ENCODE peak calls at places on chromosomes 6 and 20, in six cellular contexts. S is midbrain, D is astrocyte of the spinal cord, U is amygdala, X is NCI-H460, P is posterior vena cava. H is an unnamed sample.
A peak's percentile ranks its signal among the peaks of the same experiment; 100 is the strongest.

GRCh38 chr6:138404666-138405337 is 779 bp downstream of the HEBP2 start:
- DNase-seq in P (peak; percentile 82), S (peak; percentile 34), D (peak; percentile 28), U (no peak), X (no peak), H (no peak)

GRCh38 chr20:16391003-16391402 is 182.2 kb downstream of the KIF16B start:
- DNase-seq in X (no peak), P (no peak), D (no peak), S (no peak), U (no peak), H (no peak)

GRCh38 chr20:31863296-31864085 is 6.8 kb downstream of the DUSP15 start:
- DNase-seq in S (no peak), P (peak; percentile 38), D (no peak), U (no peak), X (no peak), H (no peak)

GRCh38 chr20:22099348-22099747 is 393.9 kb downstream of the PAX1 start:
- DNase-seq in S (no peak), X (no peak), U (no peak), P (no peak), D (no peak), H (no peak)

GRCh38 chr6:155084431-155085123 is 89.5 kb downstream of the TIAM2 start:
- DNase-seq in U (no peak), S (no peak), X (no peak), D (peak; percentile 39), P (no peak), H (peak; percentile 61)

GRCh38 chr20:58070664-58071499 is 157.6 kb downstream of the ANKRD60 start:
- DNase-seq in S (no peak), P (no peak), D (no peak), U (no peak), X (no peak), H (no peak)

GRCh38 chr6:40347571-40348011 is 239.6 kb downstream of the LRFN2 start:
- DNase-seq in X (no peak), S (no peak), U (no peak), D (no peak), P (no peak), H (no peak)

GRCh38 chr6:7906741-7907140 is 3.8 kb downstream of the TXNDC5 start:
- DNase-seq in P (no peak), D (no peak), X (no peak), S (no peak), U (no peak), H (no peak)

GRCh38 chr6:147642458-147642857 is 134.0 kb downstream of the SAMD5 start:
- DNase-seq in X (peak; percentile 12), S (no peak), D (peak; percentile 65), U (no peak), P (no peak), H (peak; percentile 70)

GRCh38 chr6:168000198-168001036 is 2.9 kb downstream of the KIF25 start:
- DNase-seq in D (no peak), U (no peak), X (no peak), P (no peak), S (no peak), H (no peak)

GRCh38 chr6:97995158-97995557 is 712.1 kb upstream of the MMS22L start:
- DNase-seq in P (no peak), D (no peak), U (no peak), X (no peak), S (no peak), H (no peak)

GRCh38 chr6:42352856-42353564 is 98.7 kb downstream of the TRERF1 start:
- DNase-seq in X (no peak), U (no peak), S (no peak), D (peak; percentile 62), P (peak; percentile 35), H (peak; percentile 32)

GRCh38 chr6:21381336-21381963 is 212.1 kb upstream of the SOX4 start:
- DNase-seq in U (no peak), P (no peak), D (no peak), S (no peak), X (no peak), H (no peak)

GRCh38 chr6:118284736-118285360 is 263.2 kb upstream of the PLN start:
- DNase-seq in P (no peak), D (peak; percentile 24), S (peak; percentile 36), U (no peak), X (no peak), H (peak; percentile 46)

GRCh38 chr6:136127856-136128255 is 122.3 kb downstream of the MTFR2 start:
- DNase-seq in D (no peak), X (peak; percentile 73), S (no peak), U (no peak), P (no peak), H (peak; percentile 51)

GRCh38 chr6:158043586-158044524 is 62.2 kb downstream of the SYNJ2 start:
- DNase-seq in S (no peak), P (peak; percentile 80), U (no peak), D (no peak), X (no peak), H (peak; percentile 54)

GRCh38 chr20:63519765-63520593 is 586 bp upstream of the PPDPF start:
- DNase-seq in P (peak; percentile 89), S (peak; percentile 56), U (no peak), D (peak; percentile 23), X (no peak), H (peak; percentile 79)

GRCh38 chr6:149473080-149474052 is 11.4 kb downstream of the ZC3H12D start:
- DNase-seq in S (no peak), X (peak; percentile 46), U (no peak), D (peak; percentile 41), P (peak; percentile 58), H (peak; percentile 72)

GRCh38 chr6:47737406-47737805 is 39.0 kb downstream of the ADGRF4 start:
- DNase-seq in P (no peak), S (peak; percentile 9), X (no peak), U (no peak), D (no peak), H (peak; percentile 49)

GRCh38 chr20:5445611-5446010 is 128.9 kb upstream of the PROKR2 start:
- DNase-seq in X (no peak), P (no peak), U (no peak), S (no peak), D (no peak), H (no peak)

GRCh38 chr20:62372042-62372993 is 5.2 kb upstream of the LAMA5 start:
- DNase-seq in X (no peak), P (no peak), D (no peak), S (no peak), U (no peak), H (no peak)